ENCODE peak calls at places on chromosomes 12 and 14, in four cellular contexts. One of them, this sample, is unnamed.

GRCh38 chr14:95329941-95330340 is 10.2 kb upstream of the CLMN start:
- DNase-seq in B cell: no peak
- DNase-seq in WTC11: no peak
- DNase-seq in heart left ventricle: no peak
- DNase-seq in this sample: no peak

GRCh38 chr12:13631873-13632272 is 349.5 kb downstream of the GRIN2B start:
- DNase-seq in heart left ventricle: no peak
- DNase-seq in WTC11: no peak
- DNase-seq in B cell: no peak
- DNase-seq in this sample: no peak

GRCh38 chr14:103312006-103312635 is 21.9 kb upstream of the EIF5 start:
- DNase-seq in heart left ventricle: no peak
- DNase-seq in B cell: no peak
- DNase-seq in WTC11: no peak
- DNase-seq in this sample: no peak

GRCh38 chr12:122852336-122853275 is 17.3 kb downstream of the HIP1R start:
- DNase-seq in B cell: no peak
- DNase-seq in WTC11: no peak
- DNase-seq in heart left ventricle: no peak
- DNase-seq in this sample: no peak

GRCh38 chr12:120228291-120229070 is 27.6 kb upstream of the RPLP0 start:
- DNase-seq in heart left ventricle: peak; percentile 89
- DNase-seq in B cell: peak; percentile 84
- DNase-seq in WTC11: peak; percentile 96
- DNase-seq in this sample: peak; percentile 94

GRCh38 chr14:59771577-59771976 is 99.0 kb downstream of the RTN1 start:
- DNase-seq in heart left ventricle: no peak
- DNase-seq in WTC11: no peak
- DNase-seq in B cell: no peak
- DNase-seq in this sample: no peak

GRCh38 chr14:63759454-63759853 is 31.6 kb upstream of the SGPP1 start:
- DNase-seq in WTC11: no peak
- DNase-seq in heart left ventricle: no peak
- DNase-seq in B cell: no peak
- DNase-seq in this sample: peak; percentile 48

GRCh38 chr14:100545359-100545758 is 41.9 kb downstream of the BEGAIN start:
- DNase-seq in heart left ventricle: no peak
- DNase-seq in B cell: no peak
- DNase-seq in WTC11: no peak
- DNase-seq in this sample: no peak

GRCh38 chr14:85764809-85765208 is 234.9 kb downstream of the FLRT2 start:
- DNase-seq in WTC11: no peak
- DNase-seq in heart left ventricle: no peak
- DNase-seq in B cell: no peak
- DNase-seq in this sample: no peak

GRCh38 chr12:106919910-106920544 is 35.7 kb upstream of the TMEM263 start:
- DNase-seq in heart left ventricle: no peak
- DNase-seq in B cell: no peak
- DNase-seq in WTC11: no peak
- DNase-seq in this sample: no peak

GRCh38 chr12:50621435-50622304 is 116.9 kb downstream of the DIP2B start:
- DNase-seq in WTC11: no peak
- DNase-seq in heart left ventricle: no peak
- DNase-seq in B cell: peak; percentile 41
- DNase-seq in this sample: no peak

GRCh38 chr12:24948452-24948815 is 467 bp downstream of the BCAT1 start:
- DNase-seq in heart left ventricle: no peak
- DNase-seq in B cell: no peak
- DNase-seq in WTC11: no peak
- DNase-seq in this sample: peak; percentile 54

GRCh38 chr12:120639771-120640721 is at the start of gene CABP1:
- DNase-seq in B cell: peak; percentile 61
- DNase-seq in WTC11: peak; percentile 85
- DNase-seq in heart left ventricle: no peak
- DNase-seq in this sample: peak; percentile 88

GRCh38 chr14:99314623-99315022 is 42.6 kb upstream of the BCL11B start:
- DNase-seq in WTC11: no peak
- DNase-seq in heart left ventricle: no peak
- DNase-seq in B cell: no peak
- DNase-seq in this sample: no peak

GRCh38 chr14:23950411-23951135 is 3.0 kb upstream of the DHRS4 start:
- DNase-seq in heart left ventricle: no peak
- DNase-seq in WTC11: no peak
- DNase-seq in B cell: no peak
- DNase-seq in this sample: no peak

GRCh38 chr12:1932264-1932777 is 13.9 kb upstream of the CACNA2D4 start:
- DNase-seq in B cell: no peak
- DNase-seq in WTC11: no peak
- DNase-seq in heart left ventricle: peak; percentile 90
- DNase-seq in this sample: peak; percentile 49

GRCh38 chr12:53196486-53196885 is 10.6 kb downstream of the ITGB7 start:
- DNase-seq in B cell: no peak
- DNase-seq in heart left ventricle: no peak
- DNase-seq in WTC11: no peak
- DNase-seq in this sample: no peak

GRCh38 chr12:46065412-46066166 is 75.2 kb upstream of the SCAF11 start:
- DNase-seq in heart left ventricle: no peak
- DNase-seq in WTC11: no peak
- DNase-seq in B cell: no peak
- DNase-seq in this sample: peak; percentile 9

GRCh38 chr14:57692671-57693070 is 173.2 kb downstream of the SLC35F4 start:
- DNase-seq in B cell: no peak
- DNase-seq in WTC11: no peak
- DNase-seq in heart left ventricle: no peak
- DNase-seq in this sample: peak; percentile 11

GRCh38 chr14:38211258-38211735 is 3.6 kb downstream of the SSTR1 start:
- DNase-seq in B cell: no peak
- DNase-seq in heart left ventricle: no peak
- DNase-seq in WTC11: peak; percentile 25
- DNase-seq in this sample: peak; percentile 19

GRCh38 chr14:85607571-85608219 is 77.8 kb downstream of the FLRT2 start:
- DNase-seq in WTC11: no peak
- DNase-seq in heart left ventricle: no peak
- DNase-seq in B cell: no peak
- DNase-seq in this sample: no peak

GRCh38 chr14:38442208-38442607 is 186.3 kb upstream of the CLEC14A start:
- DNase-seq in heart left ventricle: no peak
- DNase-seq in WTC11: no peak
- DNase-seq in B cell: no peak
- DNase-seq in this sample: no peak

GRCh38 chr12:70254225-70254624 is 11.0 kb downstream of the CNOT2 start:
- DNase-seq in heart left ventricle: no peak
- DNase-seq in WTC11: no peak
- DNase-seq in B cell: no peak
- DNase-seq in this sample: no peak

GRCh38 chr14:57085801-57086200 is 182.9 kb downstream of the EXOC5 start:
- DNase-seq in heart left ventricle: peak; percentile 28
- DNase-seq in WTC11: no peak
- DNase-seq in B cell: no peak
- DNase-seq in this sample: no peak

GRCh38 chr12:88628856-88629509 is 48.7 kb upstream of the KITLG start:
- DNase-seq in B cell: no peak
- DNase-seq in WTC11: no peak
- DNase-seq in heart left ventricle: no peak
- DNase-seq in this sample: no peak

GRCh38 chr14:60621386-60621785 is 27.9 kb downstream of the SIX1 start:
- DNase-seq in WTC11: no peak
- DNase-seq in heart left ventricle: no peak
- DNase-seq in B cell: no peak
- DNase-seq in this sample: no peak

GRCh38 chr12:53145383-53145782 is 35.1 kb upstream of the ZNF740 start:
- DNase-seq in B cell: no peak
- DNase-seq in WTC11: no peak
- DNase-seq in heart left ventricle: no peak
- DNase-seq in this sample: no peak

GRCh38 chr12:88575361-88575959 is 4.8 kb downstream of the KITLG start:
- DNase-seq in B cell: no peak
- DNase-seq in WTC11: no peak
- DNase-seq in heart left ventricle: no peak
- DNase-seq in this sample: no peak

GRCh38 chr12:58416211-58416610 is 474.8 kb downstream of the ATP23 start:
- DNase-seq in WTC11: no peak
- DNase-seq in heart left ventricle: no peak
- DNase-seq in B cell: no peak
- DNase-seq in this sample: no peak

GRCh38 chr12:4899361-4899760 is 10.3 kb upstream of the KCNA1 start:
- DNase-seq in B cell: no peak
- DNase-seq in WTC11: no peak
- DNase-seq in heart left ventricle: no peak
- DNase-seq in this sample: peak; percentile 51

GRCh38 chr14:55721353-55721752 is 141.3 kb downstream of the KTN1 start:
- DNase-seq in B cell: no peak
- DNase-seq in heart left ventricle: no peak
- DNase-seq in WTC11: no peak
- DNase-seq in this sample: no peak

GRCh38 chr12:131690320-131690719 is 20.6 kb upstream of the SFSWAP start:
- DNase-seq in B cell: no peak
- DNase-seq in heart left ventricle: no peak
- DNase-seq in WTC11: no peak
- DNase-seq in this sample: no peak

GRCh38 chr14:75513911-75514672 is 8.2 kb upstream of the BATF start:
- DNase-seq in WTC11: no peak
- DNase-seq in heart left ventricle: no peak
- DNase-seq in B cell: peak; percentile 73
- DNase-seq in this sample: peak; percentile 67

GRCh38 chr14:99875421-99875820 is 82.2 kb downstream of the EML1 start:
- DNase-seq in WTC11: no peak
- DNase-seq in B cell: no peak
- DNase-seq in heart left ventricle: no peak
- DNase-seq in this sample: no peak

GRCh38 chr14:93953739-93954515 is 22.4 kb downstream of the ASB2 start:
- DNase-seq in heart left ventricle: no peak
- DNase-seq in B cell: no peak
- DNase-seq in WTC11: no peak
- DNase-seq in this sample: no peak

GRCh38 chr14:78902010-78902623 is 731.9 kb downstream of the NRXN3 start:
- DNase-seq in B cell: no peak
- DNase-seq in WTC11: peak; percentile 55
- DNase-seq in heart left ventricle: no peak
- DNase-seq in this sample: no peak

GRCh38 chr14:68762944-68763831 is 29.7 kb downstream of the ZFP36L1 start:
- DNase-seq in B cell: no peak
- DNase-seq in heart left ventricle: peak; percentile 90
- DNase-seq in WTC11: peak; percentile 66
- DNase-seq in this sample: no peak

GRCh38 chr12:92151916-92152315 is 6.3 kb upstream of the BTG1 start:
- DNase-seq in WTC11: no peak
- DNase-seq in heart left ventricle: no peak
- DNase-seq in B cell: no peak
- DNase-seq in this sample: no peak

DNA sequence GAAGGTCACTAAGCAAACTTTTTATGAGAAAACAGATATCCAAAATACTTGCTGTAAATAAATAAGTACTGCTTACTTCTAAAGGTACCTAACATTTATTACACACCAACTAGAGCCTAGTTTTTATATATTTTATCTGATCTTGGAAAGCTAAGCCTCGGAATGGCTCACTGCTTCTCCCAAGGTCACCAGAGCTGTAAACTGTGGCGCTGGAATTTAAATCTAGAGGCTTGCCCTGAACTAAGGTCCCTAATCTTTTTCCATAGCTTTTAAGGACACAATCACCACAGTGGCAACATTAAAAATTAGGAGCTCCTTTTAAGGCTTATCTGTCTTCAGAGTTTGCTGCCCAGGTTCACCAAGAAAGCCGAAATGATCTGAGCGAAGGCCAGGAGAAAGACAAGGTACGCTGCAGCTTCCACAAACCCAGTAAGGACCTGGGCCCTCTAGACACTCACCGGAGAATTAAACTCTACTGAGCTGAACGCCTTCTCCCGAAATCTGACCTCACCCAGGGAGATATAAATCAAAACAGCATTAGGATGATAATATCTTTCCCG is 613 bp downstream of the CCNB1IP1 start:
- DNase-seq in WTC11: no peak
- DNase-seq in heart left ventricle: no peak
- DNase-seq in B cell: no peak
- DNase-seq in this sample: no peak
- TF ChIP-seq CTCF in WTC11: no peak
- TF ChIP-seq CTCF in heart left ventricle: no peak
- TF ChIP-seq CTCF in B cell: no peak
- TF ChIP-seq CTCF in this sample: no peak

DNA sequence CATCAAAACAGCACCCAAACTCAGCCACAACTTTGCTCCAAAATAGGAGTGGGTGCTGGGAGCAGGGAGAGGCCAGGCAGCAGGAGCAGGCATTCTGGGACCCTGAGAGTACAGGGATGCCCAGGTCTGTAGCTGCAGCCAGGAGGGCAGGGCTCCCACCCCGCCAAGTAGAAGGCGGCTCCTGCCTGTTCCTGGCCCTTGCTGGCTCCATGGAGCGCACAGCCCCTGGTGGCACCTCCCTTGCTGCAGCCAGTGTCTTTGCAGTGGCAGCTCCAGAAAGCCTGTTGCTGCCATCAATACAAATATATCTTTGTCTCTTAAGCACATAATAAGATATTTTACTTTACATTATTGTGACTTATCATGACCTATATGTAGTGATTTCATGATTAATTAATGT is 1096.5 kb downstream of the FSCB start:
- DNase-seq in heart left ventricle: no peak
- DNase-seq in B cell: no peak
- DNase-seq in WTC11: peak; percentile 13
- DNase-seq in this sample: no peak
- TF ChIP-seq CTCF in heart left ventricle: no peak
- TF ChIP-seq CTCF in B cell: no peak
- TF ChIP-seq CTCF in WTC11: no peak
- TF ChIP-seq CTCF in this sample: no peak

DNA sequence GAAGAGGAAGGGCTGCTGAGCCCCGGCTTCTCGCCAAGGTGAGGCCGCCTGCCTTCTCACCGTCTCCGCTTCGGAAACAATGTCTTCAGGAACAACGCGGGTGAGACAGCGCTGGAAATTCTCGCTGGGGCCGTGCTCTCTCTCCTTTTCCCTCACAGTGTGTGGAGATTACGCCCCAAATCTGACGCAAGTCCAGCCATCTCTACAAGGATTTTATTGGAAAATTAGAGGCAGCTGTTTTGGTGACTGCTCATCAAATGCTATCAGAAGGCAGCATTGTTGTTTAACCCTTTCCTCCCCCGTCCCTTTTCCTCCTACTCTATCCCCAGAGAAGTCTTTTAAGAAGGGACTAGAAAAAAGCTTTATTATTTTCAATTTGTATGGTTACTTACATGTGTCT is 53.5 kb downstream of the PIWIL1 start:
- DNase-seq in WTC11: no peak
- DNase-seq in heart left ventricle: no peak
- DNase-seq in B cell: no peak
- DNase-seq in this sample: no peak
- TF ChIP-seq CTCF in WTC11: no peak
- TF ChIP-seq CTCF in heart left ventricle: no peak
- TF ChIP-seq CTCF in B cell: no peak
- TF ChIP-seq CTCF in this sample: no peak

GRCh38 chr12:27807063-27807703 is 27.1 kb upstream of the MANSC4 start:
- DNase-seq in WTC11: no peak
- DNase-seq in B cell: no peak
- DNase-seq in heart left ventricle: no peak
- DNase-seq in this sample: no peak
- TF ChIP-seq CTCF in WTC11: no peak
- TF ChIP-seq CTCF in B cell: no peak
- TF ChIP-seq CTCF in heart left ventricle: no peak
- TF ChIP-seq CTCF in this sample: no peak

GRCh38 chr12:76348079-76348901 is at the start of gene BBS10:
- DNase-seq in WTC11: peak; percentile 88
- DNase-seq in B cell: peak; percentile 95
- DNase-seq in heart left ventricle: peak; percentile 94
- DNase-seq in this sample: peak; percentile 90
- TF ChIP-seq CTCF in WTC11: no peak
- TF ChIP-seq CTCF in B cell: peak; percentile 9
- TF ChIP-seq CTCF in heart left ventricle: peak; percentile 38
- TF ChIP-seq CTCF in this sample: peak; percentile 37